ENCODE peak calls at places on chromosomes 7 and 10, in ten cellular contexts. Y is fibroblast of the aortic adventitia, I is left ventricle myocardium inferior, O is breast epithelium, Q is fibroblast of lung, C is astrocyte, B is GM23338, E is heart right ventricle, V is kidney, L is right cardiac atrium. M is an unnamed sample.

GRCh38 chr10:60869916-60870728 is 73.9 kb downstream of the RHOBTB1 start:
- DNase-seq in Y (no peak), I (no peak), O (no peak), Q (no peak), C (no peak), B (peak; percentile 45), E (no peak), V (no peak), L (no peak), M (peak; percentile 8)

GRCh38 chr10:3911713-3912442 is 126.9 kb upstream of the KLF6 start:
- DNase-seq in Y (peak; percentile 49), I (no peak), O (peak; percentile 64), Q (peak; percentile 65), C (peak; percentile 56), B (no peak), E (no peak), V (no peak), L (peak; percentile 38), M (peak; percentile 89)

GRCh38 chr10:27792191-27792590 is 46.6 kb upstream of the MKX start:
- DNase-seq in Y (no peak), I (no peak), O (no peak), Q (peak; percentile 36), C (peak; percentile 32), B (no peak), E (no peak), V (no peak), L (no peak), M (no peak)

GRCh38 chr10:24901686-24902399 is 50.6 kb downstream of the PRTFDC1 start:
- DNase-seq in Y (peak; percentile 99), I (peak; percentile 29), O (no peak), Q (peak; percentile 98), C (peak; percentile 98), B (no peak), E (peak; percentile 34), V (no peak), L (peak; percentile 68), M (peak; percentile 97)

GRCh38 chr7:7996568-7996967 is 28.0 kb downstream of the GLCCI1 start:
- DNase-seq in Y (no peak), I (no peak), O (no peak), Q (peak; percentile 65), C (peak; percentile 56), B (peak; percentile 27), E (no peak), V (no peak), L (no peak), M (peak; percentile 63)

GRCh38 chr7:37028909-37029440 is 304.7 kb upstream of the AOAH start:
- DNase-seq in Y (no peak), I (no peak), O (no peak), Q (no peak), C (no peak), B (no peak), E (no peak), V (no peak), L (no peak), M (no peak)

GRCh38 chr7:90390926-90391325 is 12.3 kb upstream of the CLDN12 start:
- DNase-seq in Y (no peak), I (no peak), O (no peak), Q (no peak), C (no peak), B (no peak), E (no peak), V (no peak), L (no peak), M (no peak)

GRCh38 chr10:48658243-48658888 is 26.3 kb upstream of the WDFY4 start:
- DNase-seq in Y (peak; percentile 70), I (peak; percentile 81), O (peak; percentile 47), Q (peak; percentile 36), C (peak; percentile 15), B (peak; percentile 88), E (peak; percentile 73), V (peak; percentile 85), L (peak; percentile 90), M (peak; percentile 48)

GRCh38 chr10:87734987-87735827 is 75.5 kb downstream of the PAPSS2 start:
- DNase-seq in Y (peak; percentile 72), I (no peak), O (no peak), Q (peak; percentile 45), C (peak; percentile 30), B (peak; percentile 95), E (peak; percentile 35), V (no peak), L (peak; percentile 67), M (peak; percentile 25)

GRCh38 chr7:128739990-128740682 is 977 bp downstream of the CALU start:
- DNase-seq in Y (peak; percentile 23), I (no peak), O (no peak), Q (peak; percentile 26), C (no peak), B (no peak), E (no peak), V (no peak), L (no peak), M (no peak)

GRCh38 chr7:128743112-128743772 is 4.1 kb downstream of the CALU start:
- DNase-seq in Y (peak; percentile 22), I (no peak), O (no peak), Q (peak; percentile 47), C (peak; percentile 27), B (no peak), E (no peak), V (no peak), L (no peak), M (no peak)

GRCh38 chr7:128741491-128741890 is 2.3 kb downstream of the CALU start:
- DNase-seq in Y (peak; percentile 34), I (no peak), O (no peak), Q (no peak), C (no peak), B (no peak), E (no peak), V (no peak), L (no peak), M (no peak)

GRCh38 chr7:128740996-128741395 is 1.8 kb downstream of the CALU start:
- DNase-seq in Y (peak; percentile 66), I (no peak), O (no peak), Q (peak; percentile 42), C (peak; percentile 24), B (no peak), E (peak; percentile 30), V (no peak), L (peak; percentile 46), M (no peak)

GRCh38 chr7:128742206-128742605 is 3.0 kb downstream of the CALU start:
- DNase-seq in Y (peak; percentile 95), I (no peak), O (no peak), Q (peak; percentile 72), C (peak; percentile 60), B (no peak), E (no peak), V (no peak), L (no peak), M (peak; percentile 72)
- H3K4me3 ChIP-seq in Y (peak overlapping the region; percentile 94), I (peak overlapping the region; percentile 98), O (no peak overlapping the region), Q (peak overlapping the region; percentile 96), C (peak overlapping the region; percentile 100), B (no peak overlapping the region), E (no peak overlapping the region), V (no peak overlapping the region), L (no peak overlapping the region), M (no peak overlapping the region)

DNA sequence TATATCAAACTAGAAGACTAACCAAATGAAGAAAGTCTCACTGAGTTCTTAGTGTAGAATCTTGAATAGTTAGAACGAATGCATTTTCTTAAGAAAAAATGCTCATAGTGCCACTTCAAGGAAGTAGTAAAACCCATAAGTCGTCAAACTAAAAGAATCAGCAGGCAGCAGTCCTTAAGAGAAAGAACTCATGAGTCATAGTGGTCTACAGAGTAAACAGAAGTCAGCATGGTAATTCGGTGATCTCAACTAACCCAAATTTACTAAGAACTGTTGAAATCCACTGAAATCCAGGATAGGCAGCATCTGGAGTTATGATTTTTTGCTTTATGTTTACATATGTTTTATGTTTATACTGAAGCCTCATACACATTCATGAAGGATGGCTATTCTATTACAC is 256.2 kb downstream of the LHFPL3 start:
- DNase-seq in Y (no peak), I (no peak), O (no peak), Q (no peak), C (no peak), B (no peak), E (no peak), V (no peak), L (no peak), M (peak; percentile 18)
- H3K4me3 ChIP-seq in Y (no peak overlapping the region), I (no peak overlapping the region), O (no peak overlapping the region), Q (no peak overlapping the region), C (no peak overlapping the region), B (no peak overlapping the region), E (no peak overlapping the region), V (no peak overlapping the region), L (no peak overlapping the region), M (no peak overlapping the region)

GRCh38 chr7:74294191-74294998 is 5.2 kb downstream of the CLIP2 start:
- DNase-seq in Y (peak; percentile 69), I (peak; percentile 28), O (no peak), Q (peak; percentile 17), C (no peak), B (peak; percentile 48), E (peak; percentile 62), V (no peak), L (peak; percentile 74), M (no peak)

GRCh38 chr7:74290999-74291441 is 1.8 kb downstream of the CLIP2 start:
- DNase-seq in Y (no peak), I (no peak), O (no peak), Q (no peak), C (no peak), B (peak; percentile 46), E (no peak), V (no peak), L (no peak), M (no peak)

GRCh38 chr7:74292757-74293576 is 3.8 kb downstream of the CLIP2 start:
- DNase-seq in Y (no peak), I (no peak), O (no peak), Q (no peak), C (no peak), B (no peak), E (no peak), V (no peak), L (no peak), M (no peak)

GRCh38 chr7:74291535-74291934 is 2.3 kb downstream of the CLIP2 start:
- DNase-seq in Y (no peak), I (no peak), O (no peak), Q (no peak), C (no peak), B (no peak), E (no peak), V (no peak), L (no peak), M (no peak)

DNA sequence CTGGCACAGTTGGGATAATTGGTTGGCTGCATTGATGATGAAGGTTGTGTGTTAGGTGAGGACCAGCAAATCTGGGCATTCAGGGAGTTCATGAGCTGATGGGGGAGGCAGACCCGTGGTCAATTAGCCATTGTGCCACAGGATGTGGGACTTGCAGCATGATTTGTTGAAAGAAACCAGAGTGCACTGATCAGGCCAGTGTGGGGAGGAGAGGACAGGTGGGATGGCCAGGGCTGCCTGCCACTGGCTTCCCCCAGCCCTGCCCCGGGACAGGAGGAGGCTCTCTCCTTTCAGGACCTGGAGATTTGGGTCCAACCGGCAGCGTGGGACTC is 4.3 kb downstream of the CLIP2 start:
- DNase-seq in Y (no peak), I (no peak), O (no peak), Q (no peak), C (no peak), B (no peak), E (no peak), V (no peak), L (no peak), M (no peak)
- H3K4me3 ChIP-seq in Y (no peak overlapping the region), I (no peak overlapping the region), O (no peak overlapping the region), Q (no peak overlapping the region), C (no peak overlapping the region), B (peak overlapping the region; percentile 17), E (no peak overlapping the region), V (no peak overlapping the region), L (no peak overlapping the region), M (no peak overlapping the region)

GRCh38 chr10:32148864-32149256 is 92.6 kb upstream of the KIF5B start:
- DNase-seq in Y (no peak), I (no peak), O (no peak), Q (no peak), C (no peak), B (no peak), E (no peak), V (no peak), L (no peak), M (no peak)
- H3K4me3 ChIP-seq in Y (peak overlapping the region; percentile 39), I (peak overlapping the region; percentile 12), O (peak overlapping the region; percentile 8), Q (no peak overlapping the region), C (peak overlapping the region; percentile 32), B (no peak overlapping the region), E (no peak overlapping the region), V (no peak overlapping the region), L (no peak overlapping the region), M (no peak overlapping the region)